ENCODE peak calls at places on chromosomes 11 and 22, in seven cellular contexts. V is tibial artery, G is cardiac fibroblast, P is bronchial epithelial cell, Y is lower leg skin, Z is dorsolateral prefrontal cortex, J is neural progenitor cell. E is an unnamed sample.

GRCh38 chr11:1830500-1831223 is 4.1 kb upstream of the SYT8 start:
- DNase-seq in P (peak), Z (peak), Y (peak), G (no peak), V (no peak), J (no peak), E (no peak)

GRCh38 chr11:42066113-42066512 is 606.7 kb upstream of the LRRC4C start:
- DNase-seq in Z (peak), J (no peak), V (peak), P (no peak), Y (no peak), G (peak), E (no peak)

GRCh38 chr22:18101536-18101935 is 9.1 kb upstream of the TUBA8 start:
- DNase-seq in V (no peak), Y (no peak), J (no peak), P (no peak), Z (no peak), G (no peak), E (no peak)

GRCh38 chr11:126544311-126545056 is 189.0 kb downstream of the ST3GAL4 start:
- DNase-seq in P (peak), V (no peak), J (peak), G (peak), Y (no peak), Z (no peak), E (no peak)

GRCh38 chr11:123755813-123756212 is 1.5 kb upstream of the OR6X1 start:
- DNase-seq in J (no peak), Y (no peak), P (no peak), G (no peak), V (no peak), Z (no peak), E (no peak)

GRCh38 chr11:19980957-19981669 is 179.2 kb downstream of the DBX1 start:
- DNase-seq in Y (no peak), J (no peak), V (peak), P (no peak), Z (no peak), G (peak), E (peak)

GRCh38 chr11:128361451-128362020 is 225.8 kb downstream of the ETS1 start:
- DNase-seq in J (no peak), V (no peak), Z (no peak), Y (no peak), P (peak), G (peak), E (peak)

GRCh38 chr11:12440565-12440964 is 63.2 kb downstream of the PARVA start:
- DNase-seq in Z (no peak), G (no peak), J (no peak), V (no peak), Y (no peak), P (no peak), E (no peak)

GRCh38 chr11:40280161-40281054 is 1179.0 kb downstream of the LRRC4C start:
- DNase-seq in G (no peak), V (no peak), J (no peak), P (no peak), Z (peak), Y (no peak), E (no peak)

GRCh38 chr11:27735281-27735680 is 35.0 kb upstream of the BDNF start:
- DNase-seq in Z (no peak), G (peak), P (no peak), J (no peak), V (no peak), Y (no peak), E (no peak)

GRCh38 chr11:116513894-116514293 is 258.9 kb downstream of the BUD13 start:
- DNase-seq in V (peak), J (peak), Z (no peak), G (peak), P (peak), Y (no peak), E (no peak)

GRCh38 chr22:40008726-40009125 is 14.0 kb downstream of the FAM83F start:
- DNase-seq in J (no peak), Y (no peak), P (no peak), G (no peak), V (no peak), Z (no peak), E (no peak)

GRCh38 chr22:41229730-41230398 is 10.9 kb downstream of the CHADL start:
- DNase-seq in Y (no peak), G (no peak), J (no peak), V (no peak), Z (no peak), P (no peak), E (no peak)

GRCh38 chr11:12725047-12725862 is 51.0 kb downstream of the TEAD1 start:
- DNase-seq in J (no peak), G (no peak), Y (no peak), V (no peak), Z (no peak), P (no peak), E (no peak)

GRCh38 chr11:110130642-110131238 is 37.5 kb downstream of the ZC3H12C start:
- DNase-seq in V (no peak), Z (no peak), P (no peak), J (peak), G (peak), Y (no peak), E (no peak)

GRCh38 chr11:8296872-8297271 is 33.2 kb upstream of the LMO1 start:
- DNase-seq in Y (no peak), G (no peak), J (peak), V (peak), Z (peak), P (no peak), E (no peak)

GRCh38 chr11:2750101-2750509 is 50.3 kb upstream of the KCNQ1OT1 start:
- DNase-seq in J (no peak), Z (no peak), G (no peak), Y (no peak), P (no peak), V (peak), E (no peak)

GRCh38 chr11:36453678-36454077 is 56.4 kb downstream of the TRAF6 start:
- DNase-seq in Z (no peak), J (no peak), G (peak), V (no peak), Y (no peak), P (peak), E (no peak)

GRCh38 chr11:57903441-57904123 is 120.1 kb upstream of the OR9Q1 start:
- DNase-seq in V (no peak), G (peak), P (peak), Z (peak), Y (peak), J (no peak), E (no peak)

GRCh38 chr11:17250561-17251350 is 25.8 kb upstream of the NUCB2 start:
- DNase-seq in Z (no peak), V (no peak), J (no peak), G (no peak), P (peak), Y (no peak), E (no peak)

GRCh38 chr11:10722307-10722706 is 28.7 kb upstream of the CTR9 start:
- DNase-seq in G (no peak), Z (no peak), V (no peak), P (no peak), Y (no peak), J (no peak), E (no peak)

GRCh38 chr22:29503811-29504372 is 23.9 kb downstream of the NEFH start:
- DNase-seq in G (peak), J (peak), V (no peak), P (no peak), Y (peak), Z (no peak), E (peak)

GRCh38 chr11:71355266-71355665 is 92.9 kb downstream of the DHCR7 start:
- DNase-seq in G (peak), Y (no peak), P (peak), J (no peak), Z (no peak), V (no peak), E (no peak)

GRCh38 chr11:120185678-120186407 is 25.0 kb upstream of the OAF start:
- DNase-seq in J (no peak), Y (no peak), G (no peak), V (peak), Z (no peak), P (no peak), E (no peak)

GRCh38 chr11:78731008-78731407 is 156.3 kb upstream of the NARS2 start:
- DNase-seq in P (peak), J (no peak), G (peak), Z (no peak), V (no peak), Y (no peak), E (no peak)

GRCh38 chr11:48101958-48102357 is 114.7 kb upstream of the OR4B1 start:
- DNase-seq in J (no peak), V (no peak), G (no peak), Y (no peak), Z (no peak), P (no peak), E (no peak)

GRCh38 chr11:103622296-103622695 is 414.1 kb upstream of the DDI1 start:
- DNase-seq in P (no peak), Z (no peak), Y (no peak), J (no peak), G (no peak), V (no peak), E (no peak)

GRCh38 chr11:77107950-77108349 is 5.3 kb downstream of the OMP start:
- DNase-seq in J (no peak), V (peak), P (peak), G (peak), Z (no peak), Y (no peak), E (peak)

GRCh38 chr22:41910050-41910598 is 4.8 kb downstream of the SHISA8 start:
- DNase-seq in Z (no peak), J (peak), V (no peak), G (no peak), Y (no peak), P (no peak), E (no peak)

GRCh38 chr11:2804189-2804588 is 81.4 kb downstream of the CDKN1C start:
- DNase-seq in P (no peak), G (no peak), Z (peak), J (no peak), Y (no peak), V (no peak), E (no peak)

GRCh38 chr22:46052331-46052771 is 75.4 kb upstream of the WNT7B start:
- DNase-seq in Y (no peak), P (no peak), G (peak), J (no peak), V (peak), Z (peak), E (no peak)

GRCh38 chr22:46053563-46054090 is 76.7 kb upstream of the WNT7B start:
- DNase-seq in Y (peak), P (no peak), V (peak), J (no peak), Z (peak), G (peak), E (no peak)

GRCh38 chr22:46051646-46052045 is 74.7 kb upstream of the WNT7B start:
- DNase-seq in V (no peak), P (no peak), J (no peak), Z (peak), Y (no peak), G (no peak), E (no peak)

GRCh38 chr22:46054091-46054877 is 77.3 kb upstream of the WNT7B start:
- DNase-seq in G (peak), V (peak), Z (peak), P (no peak), J (no peak), Y (peak), E (no peak)

GRCh38 chr22:46052801-46053562 is 76.0 kb upstream of the WNT7B start:
- DNase-seq in P (no peak), J (no peak), V (peak), Z (peak), G (peak), Y (peak), E (no peak)
- H3K4me3 ChIP-seq in P (peak), J (no peak), V (peak), Z (peak), G (peak), Y (peak), E (peak)

GRCh38 chr22:44444341-44445306 is 53.4 kb downstream of the RTL6 start:
- DNase-seq in Y (no peak), J (peak), Z (peak), G (no peak), P (no peak), V (peak), E (no peak)
- TF ChIP-seq CTCF in Y (no peak), J (peak), Z (no peak), G (peak), P (no peak), V (no peak), E (peak)

GRCh38 chr11:61581931-61582330 is 1.1 kb upstream of the SYT7 start:
- DNase-seq in J (no peak), V (no peak), G (no peak), Y (no peak), P (no peak), Z (no peak), E (no peak)
- H3K4me3 ChIP-seq in J (no peak), V (no peak), G (no peak), Y (no peak), P (no peak), Z (no peak), E (no peak)

GRCh38 chr22:37569921-37570660 is 9.8 kb downstream of the LGALS2 start:
- DNase-seq in Y (no peak), G (no peak), P (no peak), Z (no peak), J (no peak), V (no peak), E (no peak)

GRCh38 chr22:37570661-37570976 is 9.3 kb downstream of the LGALS2 start:
- DNase-seq in P (no peak), Z (no peak), J (no peak), Y (no peak), V (no peak), G (no peak), E (no peak)

GRCh38 chr22:37571992-37572373 is 7.9 kb downstream of the LGALS2 start:
- DNase-seq in P (no peak), Y (no peak), Z (no peak), J (no peak), G (no peak), V (no peak), E (no peak)

GRCh38 chr22:37569009-37569920 is 9.0 kb downstream of the CDC42EP1 start:
- DNase-seq in Z (peak), V (no peak), G (no peak), Y (no peak), P (peak), J (no peak), E (no peak)

DNA sequence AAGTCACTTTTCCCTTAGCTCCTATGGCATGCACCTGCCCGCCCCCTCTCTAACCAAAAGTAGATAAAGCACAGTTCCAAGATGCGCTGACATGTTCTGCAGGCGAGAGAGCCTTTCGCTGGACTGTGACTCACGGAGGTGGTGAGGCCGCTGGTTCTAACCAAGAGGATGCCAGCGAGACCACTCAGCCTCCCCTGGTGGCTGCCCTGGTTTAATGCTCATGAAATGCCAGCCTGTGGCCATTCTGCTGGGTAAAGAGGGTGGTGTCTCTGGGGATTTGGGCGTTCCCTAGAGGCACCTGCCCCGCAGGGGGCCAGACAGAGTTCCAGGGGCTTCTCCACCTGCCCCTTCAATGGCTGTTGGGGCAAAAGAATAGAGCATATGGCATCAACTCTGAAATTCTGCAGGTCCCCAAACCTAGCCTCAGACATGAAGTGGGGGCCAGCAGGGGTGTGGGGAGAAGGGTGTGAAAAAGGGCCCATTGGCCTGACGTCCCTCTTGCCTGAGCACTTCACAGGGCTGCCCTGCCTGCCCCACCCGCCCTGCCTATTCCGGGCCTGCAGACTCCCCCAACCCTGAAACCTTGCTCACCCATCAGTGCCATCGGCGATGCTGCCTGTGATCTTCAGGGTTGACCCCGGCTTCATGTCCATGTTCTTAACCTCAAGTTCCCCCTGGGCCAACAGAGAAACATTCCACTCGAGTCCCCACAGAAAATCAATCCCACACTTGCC is 8.5 kb downstream of the LGALS2 start:
- DNase-seq in Y (no peak), P (peak), V (no peak), G (no peak), J (no peak), Z (no peak), E (no peak)
- TF ChIP-seq CTCF in Y (no peak), P (peak), V (no peak), G (peak), J (no peak), Z (peak), E (peak)

DNA sequence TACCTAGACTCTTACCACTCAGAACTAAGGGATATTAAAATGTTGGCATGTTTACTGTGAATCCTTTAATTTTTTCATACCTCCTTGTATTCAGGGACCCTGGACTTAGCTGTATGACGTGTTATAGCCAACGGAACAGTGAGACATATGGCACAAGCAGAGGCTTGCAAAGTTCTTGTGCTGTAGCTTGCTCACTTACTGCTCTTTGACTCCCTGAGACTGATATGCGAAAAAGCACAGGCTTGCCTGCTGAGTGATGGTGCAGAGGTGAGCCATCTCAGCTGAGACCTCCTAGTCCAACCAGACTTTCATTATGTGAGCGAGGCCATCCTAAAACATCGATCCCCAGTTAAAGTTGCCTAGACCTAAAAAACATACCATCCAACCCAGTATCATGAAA is 811.0 kb downstream of the METTL15 start:
- DNase-seq in V (no peak), J (no peak), P (peak), Y (no peak), G (no peak), Z (no peak), E (no peak)
- H3K4me3 ChIP-seq in V (no peak), J (no peak), P (no peak), Y (no peak), G (no peak), Z (no peak), E (no peak)

GRCh38 chr11:31807791-31808074 is 3.4 kb downstream of the PAX6 start:
- DNase-seq in J (peak), P (no peak), Y (no peak), V (no peak), Z (no peak), G (no peak), E (no peak)

GRCh38 chr11:31809857-31810778 is 1.0 kb downstream of the PAX6 start:
- DNase-seq in J (peak), Y (no peak), P (no peak), V (no peak), Z (peak), G (peak), E (no peak)

GRCh38 chr11:31808268-31808667 is 2.9 kb downstream of the PAX6 start:
- DNase-seq in Y (no peak), V (no peak), P (no peak), J (no peak), G (no peak), Z (no peak), E (no peak)

GRCh38 chr11:31809543-31809856 is 1.6 kb downstream of the PAX6 start:
- DNase-seq in G (no peak), Y (no peak), Z (no peak), J (no peak), P (no peak), V (no peak), E (no peak)

DNA sequence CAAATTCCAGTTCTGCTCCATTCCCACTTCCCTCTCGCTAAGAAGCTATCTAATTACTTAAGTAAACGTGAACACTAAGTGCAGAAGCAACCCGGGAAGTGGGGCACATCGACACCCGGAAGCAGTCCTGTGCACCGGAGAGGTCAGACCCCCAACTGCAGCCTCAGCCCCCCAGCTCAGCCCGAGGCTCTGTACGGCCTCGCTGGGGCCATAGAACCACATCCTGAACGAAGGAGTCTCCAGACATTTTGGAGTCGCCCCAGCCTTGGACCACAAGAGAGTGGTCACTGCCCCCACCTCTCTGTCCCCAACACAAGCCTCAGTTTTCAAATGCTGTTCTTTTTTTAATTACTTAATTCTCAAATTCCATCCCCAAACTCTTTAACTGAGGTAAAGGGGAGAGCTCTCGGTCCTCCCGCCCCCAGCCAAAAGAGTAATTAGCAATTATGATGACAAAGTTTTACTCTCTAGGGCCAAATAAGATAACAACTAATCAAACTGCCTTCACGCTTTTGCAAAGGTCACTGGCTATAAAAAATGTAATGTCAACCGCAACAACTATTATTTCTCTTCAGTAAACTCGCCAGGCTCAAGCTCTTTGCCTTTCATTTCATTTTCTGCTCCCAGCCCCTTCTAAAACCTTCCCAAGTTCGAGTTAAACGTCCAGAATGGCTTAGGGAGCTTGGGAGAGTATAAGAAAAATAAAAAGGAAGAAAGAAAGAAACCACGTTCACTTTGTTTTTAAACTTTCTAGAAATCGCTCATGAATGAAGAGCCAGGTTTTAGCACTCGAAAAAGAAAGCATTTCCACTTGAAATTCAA is 2.2 kb downstream of the PAX6 start:
- DNase-seq in Z (no peak), P (no peak), J (peak), G (no peak), V (no peak), Y (no peak), E (no peak)
- TF ChIP-seq CTCF in Z (no peak), P (no peak), J (no peak), G (no peak), V (no peak), Y (no peak), E (no peak)

GRCh38 chr22:20155330-20156041 is 4.6 kb upstream of the CCDC188 start:
- DNase-seq in J (peak), Z (peak), V (no peak), G (peak), P (no peak), Y (no peak), E (no peak)
- H3K4me3 ChIP-seq in J (no peak), Z (peak), V (no peak), G (no peak), P (no peak), Y (no peak), E (peak)